ENCODE peak calls at places on chromosomes 7 and 10, in eight cellular contexts. L is A549; V is posterior vena cava; X is stimulated activated CD8-positive, alpha-beta memory T cell treated with anti-CD3 and anti-CD28 coated beads, Interleukin-15, amount 100 ng/mL, for 24 hours; Q is activated T-cell treated with anti-CD3 and anti-CD28 coated beads, Interleukin-2, amount 50 U/mL, for 24 hours; W is HCEC 1CT; T is WERI-Rb-1; Y is activated CD4-positive, alpha-beta T cell treated with anti-CD3 and anti-CD28 coated beads, Interleukin-2, amount 50 U/mL, for 1 hour. K is an unnamed sample.

GRCh38 chr7:116591202-116592040 is 66.6 kb downstream of the CAV1 start:
- DNase-seq in W (peak), Q (no peak), T (no peak), V (no peak), X (no peak), Y (no peak), L (peak), K (no peak)

GRCh38 chr10:113021268-113022028 is 71.4 kb downstream of the TCF7L2 start:
- DNase-seq in L (no peak), X (no peak), V (no peak), Q (no peak), Y (no peak), T (no peak), W (no peak), K (no peak)

GRCh38 chr7:33446551-33446950 is 317.2 kb downstream of the BBS9 start:
- DNase-seq in T (no peak), W (no peak), X (no peak), L (no peak), Y (no peak), Q (no peak), V (no peak), K (no peak)

GRCh38 chr10:99730026-99730425 is 1.9 kb downstream of the COX15 start:
- DNase-seq in X (no peak), L (no peak), T (no peak), Y (no peak), W (peak), V (no peak), Q (no peak), K (no peak)

GRCh38 chr7:12389089-12389700 is 14.5 kb downstream of the VWDE start:
- DNase-seq in L (peak), V (no peak), Y (peak), X (no peak), Q (no peak), W (peak), T (peak), K (no peak)

GRCh38 chr10:34236927-34237326 is 578.2 kb downstream of the PARD3 start:
- DNase-seq in Y (no peak), V (no peak), Q (no peak), W (no peak), T (no peak), L (no peak), X (no peak), K (no peak)

GRCh38 chr7:98054585-98054984 is 52.1 kb upstream of the LMTK2 start:
- DNase-seq in X (no peak), T (no peak), V (no peak), L (no peak), Q (no peak), Y (no peak), W (no peak), K (no peak)

GRCh38 chr7:81285142-81285871 is 366.5 kb upstream of the SEMA3C start:
- DNase-seq in W (peak), T (no peak), Y (no peak), X (no peak), V (no peak), L (no peak), Q (no peak), K (no peak)

GRCh38 chr7:114298011-114298410 is 116.6 kb upstream of the FOXP2 start:
- DNase-seq in Q (no peak), V (no peak), T (no peak), W (no peak), X (no peak), Y (no peak), L (no peak), K (no peak)

GRCh38 chr10:125455855-125456254 is 227.1 kb downstream of the TEX36 start:
- DNase-seq in X (no peak), T (no peak), L (no peak), W (no peak), Y (no peak), V (no peak), Q (no peak), K (no peak)

K was measured in iPS DF 19.7.